ENCODE peak calls at places on chromosomes 13 and 19, in nine cellular contexts. Y is stimulated activated CD4-positive, alpha-beta T cell treated with anti-CD3 and anti-CD28 coated beads, Interleukin-2, amount 100 ng/mL, for 48 hours; R is A549; I is NCI-H1105; H is kidney glomerular epithelial cell; L is AG09309; K is HFFc6; M is mesothelial cell of epicardium; S is amniotic stem cell. G is an unnamed sample.

GRCh38 chr13:78430166-78430791 is 173.1 kb downstream of the POU4F1 start:
- DNase-seq in Y (no peak), R (no peak), I (no peak), H (no peak), L (no peak), K (no peak), M (no peak), S (no peak), G (peak)

GRCh38 chr13:74867460-74867859 is 614.5 kb downstream of the TBC1D4 start:
- DNase-seq in Y (no peak), R (no peak), I (no peak), H (no peak), L (no peak), K (peak), M (no peak), S (no peak), G (no peak)

GRCh38 chr13:50731400-50731799 is 112.1 kb downstream of the DLEU7 start:
- DNase-seq in Y (no peak), R (no peak), I (peak), H (peak), L (peak), K (peak), M (no peak), S (peak), G (no peak)

GRCh38 chr13:46119883-46120614 is 15.2 kb upstream of the CPB2 start:
- DNase-seq in Y (no peak), R (peak), I (no peak), H (peak), L (no peak), K (peak), M (peak), S (no peak), G (peak)

GRCh38 chr13:108895220-108895704 is 265.9 kb downstream of the MYO16 start:
- DNase-seq in Y (no peak), R (no peak), I (peak), H (peak), L (no peak), K (peak), M (no peak), S (peak), G (peak)

GRCh38 chr19:41225238-41226052 is 6.4 kb downstream of the AXL start:
- DNase-seq in Y (peak), R (peak), I (no peak), H (peak), L (peak), K (peak), M (no peak), S (peak), G (peak)

GRCh38 chr13:113348591-113348990 is 15.3 kb downstream of the GRTP1 start:
- DNase-seq in Y (no peak), R (no peak), I (no peak), H (no peak), L (no peak), K (no peak), M (no peak), S (no peak), G (no peak)

GRCh38 chr19:4647676-4648644 is 8.6 kb downstream of the TNFAIP8L1 start:
- DNase-seq in Y (no peak), R (no peak), I (no peak), H (no peak), L (no peak), K (no peak), M (no peak), S (no peak), G (no peak)

GRCh38 chr13:27588405-27588804 is 31.9 kb downstream of the LNX2 start:
- DNase-seq in Y (no peak), R (no peak), I (no peak), H (no peak), L (no peak), K (no peak), M (no peak), S (no peak), G (no peak)

GRCh38 chr13:27171244-27171829 is at the start of gene USP12:
- DNase-seq in Y (peak), R (no peak), I (no peak), H (no peak), L (no peak), K (no peak), M (peak), S (peak), G (peak)